ENCODE peak calls at places on chromosomes 3 and 15, in ten cellular contexts. L, Z, P, D, U, E, B, F, W and X are unnamed samples.
A peak's percentile ranks its signal among the peaks of the same experiment; 100 is the strongest.

GRCh38 chr3:38985581-38985980 is 66.2 kb downstream of the SCN11A start:
- DNase-seq in L (peak; percentile 23), Z (peak; percentile 58), P (no peak), D (peak; percentile 91), U (no peak), E (peak; percentile 52), B (no peak), F (no peak), W (no peak), X (no peak)

GRCh38 chr15:52082197-52083036 is 30.2 kb downstream of the BCL2L10 start:
- DNase-seq in L (no peak), Z (peak; percentile 48), P (no peak), D (peak; percentile 33), U (no peak), E (no peak), B (no peak), F (no peak), W (peak; percentile 29), X (no peak)

GRCh38 chr3:42012935-42013651 is 51.2 kb upstream of the ULK4 start:
- DNase-seq in L (peak; percentile 50), Z (peak; percentile 54), P (no peak), D (peak; percentile 51), U (peak; percentile 86), E (no peak), B (peak; percentile 62), F (peak; percentile 75), W (no peak), X (peak; percentile 81)

GRCh38 chr3:25237602-25238001 is 190.5 kb upstream of the RARB start:
- DNase-seq in L (no peak), Z (no peak), P (no peak), D (no peak), U (no peak), E (no peak), B (no peak), F (no peak), W (no peak), X (no peak)

GRCh38 chr3:117537949-117538348 is 828.4 kb downstream of the TUSC7 start:
- DNase-seq in L (no peak), Z (no peak), P (no peak), D (no peak), U (no peak), E (no peak), B (no peak), F (no peak), W (no peak), X (no peak)

GRCh38 chr15:51724673-51725072 is 12.8 kb downstream of the LYSMD2 start:
- DNase-seq in L (no peak), Z (no peak), P (no peak), D (no peak), U (no peak), E (no peak), B (no peak), F (no peak), W (no peak), X (no peak)

GRCh38 chr15:36313021-36313420 is 266.4 kb upstream of the CDIN1 start:
- DNase-seq in L (no peak), Z (peak; percentile 15), P (no peak), D (peak; percentile 61), U (no peak), E (no peak), B (no peak), F (no peak), W (no peak), X (no peak)

GRCh38 chr15:65204236-65204930 is 6.9 kb downstream of the CILP start:
- DNase-seq in L (no peak), Z (no peak), P (no peak), D (no peak), U (no peak), E (no peak), B (no peak), F (no peak), W (no peak), X (no peak)

GRCh38 chr3:46978985-46979944 is at the start of gene NBEAL2:
- DNase-seq in L (peak; percentile 91), Z (peak; percentile 88), P (peak; percentile 74), D (peak; percentile 84), U (peak; percentile 99), E (peak; percentile 83), B (peak; percentile 96), F (peak; percentile 95), W (peak; percentile 64), X (peak; percentile 98)
- TF ChIP-seq CTCF in L (no peak), Z (no peak), P (no peak), D (peak; percentile 13), U (peak; percentile 12), E (no peak), B (peak; percentile 30), F (no peak), W (no peak), X (no peak)

DNA sequence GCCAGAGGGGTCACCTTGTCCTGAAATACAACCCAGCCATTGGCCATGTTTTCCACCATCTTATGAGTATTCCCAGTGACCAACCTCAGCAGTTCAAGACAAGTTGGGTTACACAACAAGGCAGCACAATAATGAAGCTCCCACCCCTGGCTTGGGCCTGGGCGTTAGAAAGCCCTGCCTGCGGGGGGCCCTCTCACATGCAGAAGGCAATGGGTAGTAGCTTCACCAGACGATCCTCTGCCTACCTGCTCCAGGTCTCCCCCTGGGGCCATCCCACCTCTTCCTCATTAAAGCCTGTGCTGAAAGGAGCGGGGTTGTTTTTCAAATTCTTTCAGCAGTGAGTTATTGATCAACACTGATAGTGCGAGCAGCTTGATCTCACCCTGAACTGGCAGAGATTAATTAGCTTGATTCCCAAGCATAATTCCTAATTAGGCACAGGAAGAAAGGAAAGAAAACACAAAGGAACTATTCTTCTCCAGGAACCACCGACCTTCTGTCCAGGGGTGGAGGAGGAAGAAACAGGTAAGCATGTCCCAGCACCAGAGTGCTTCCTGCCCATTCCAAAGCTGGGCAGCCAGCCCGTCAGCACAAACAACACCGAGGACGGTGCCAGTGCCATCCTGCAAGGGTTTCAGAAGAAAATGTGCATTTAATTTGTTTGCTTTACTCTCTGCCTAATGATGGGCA is 79.7 kb upstream of the CGNL1 start:
- DNase-seq in L (no peak), Z (no peak), P (no peak), D (no peak), U (no peak), E (no peak), B (no peak), F (no peak), W (no peak), X (no peak)
- H3K27ac ChIP-seq in L (no peak overlapping the region), Z (no peak overlapping the region), P (no peak overlapping the region), D (no peak overlapping the region), U (no peak overlapping the region), E (no peak overlapping the region), B (no peak overlapping the region), F (no peak overlapping the region), W (no peak overlapping the region), X (peak overlapping the region; percentile 57)

DNA sequence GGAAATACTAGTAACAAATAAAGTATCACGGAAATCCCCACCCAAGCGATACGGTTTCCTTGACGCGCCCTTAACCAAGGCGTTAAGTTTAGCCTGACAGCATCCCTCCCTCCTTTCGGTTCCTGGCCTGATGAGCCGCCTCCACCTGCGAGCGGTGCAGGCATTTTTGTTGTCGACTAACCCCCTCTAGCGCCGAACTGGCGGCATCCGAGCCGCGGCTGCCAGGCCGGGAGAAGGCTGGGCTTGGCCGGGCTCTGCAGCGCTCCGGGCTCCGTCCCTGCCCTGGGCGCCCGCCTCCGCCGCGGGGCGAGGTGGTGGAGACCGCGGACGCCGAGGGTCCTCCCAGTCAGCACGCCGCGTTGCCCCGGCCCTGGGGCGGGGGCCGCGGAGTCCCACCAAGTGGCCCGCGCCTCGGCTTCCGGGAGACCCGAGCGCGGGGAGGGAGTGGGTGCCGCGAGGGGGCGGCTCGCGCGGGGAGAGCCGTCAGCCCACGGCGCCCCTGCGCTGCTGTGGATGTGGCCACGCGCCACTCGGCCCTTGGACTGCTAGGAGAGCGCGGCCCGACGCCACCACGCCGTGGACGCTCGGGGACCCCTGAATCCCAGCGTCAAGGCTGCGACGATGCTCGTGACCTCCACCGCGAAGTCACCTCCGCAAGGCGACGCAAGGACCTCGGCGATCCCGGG is 1.1 kb upstream of the EPHA6 start:
- DNase-seq in L (peak; percentile 73), Z (peak; percentile 49), P (peak; percentile 70), D (peak; percentile 30), U (peak; percentile 65), E (peak; percentile 32), B (peak; percentile 14), F (peak; percentile 87), W (peak; percentile 6), X (peak; percentile 80)
- TF ChIP-seq CTCF in L (peak; percentile 66), Z (peak; percentile 53), P (peak; percentile 74), D (peak; percentile 63), U (peak; percentile 55), E (peak; percentile 77), B (no peak), F (peak; percentile 66), W (peak; percentile 60), X (no peak)

GRCh38 chr3:194111336-194111735 is 24.6 kb upstream of the HES1 start:
- DNase-seq in L (no peak), Z (no peak), P (no peak), D (no peak), U (no peak), E (no peak), B (no peak), F (no peak), W (no peak), X (no peak)
- H3K27ac ChIP-seq in L (peak overlapping the region; percentile 92), Z (no peak overlapping the region), P (no peak overlapping the region), D (no peak overlapping the region), U (no peak overlapping the region), E (no peak overlapping the region), B (no peak overlapping the region), F (no peak overlapping the region), W (no peak overlapping the region), X (peak overlapping the region; percentile 62)

GRCh38 chr15:90214553-90215205 is 13.5 kb downstream of the SEMA4B start:
- DNase-seq in L (peak; percentile 64), Z (no peak), P (no peak), D (no peak), U (no peak), E (no peak), B (no peak), F (no peak), W (no peak), X (no peak)
- TF ChIP-seq CTCF in L (peak; percentile 13), Z (peak; percentile 36), P (no peak), D (no peak), U (peak; percentile 22), E (peak; percentile 62), B (peak; percentile 9), F (peak; percentile 23), W (peak; percentile 53), X (no peak)

DNA sequence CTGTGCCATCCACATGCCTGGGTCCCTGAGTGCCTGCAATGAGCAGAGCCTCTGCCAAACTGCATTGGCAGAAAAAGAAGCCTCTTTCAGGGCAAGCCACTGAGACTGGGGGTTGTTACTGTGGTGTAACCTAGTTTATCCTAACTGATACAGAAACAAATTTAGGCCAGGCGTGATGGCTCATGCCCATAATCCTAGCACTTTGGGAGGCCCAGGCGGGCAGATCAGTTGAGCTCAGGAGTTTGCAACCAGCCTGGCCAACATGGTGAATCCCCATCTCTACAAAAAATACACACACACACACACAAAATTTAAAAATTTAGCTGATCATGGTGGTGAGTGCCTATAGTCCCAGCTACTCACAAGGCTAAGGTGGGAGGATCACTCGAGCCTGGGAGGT is 221.6 kb downstream of the TBC1D2B start:
- DNase-seq in L (no peak), Z (no peak), P (no peak), D (no peak), U (peak; percentile 14), E (no peak), B (no peak), F (no peak), W (no peak), X (peak; percentile 3)
- H3K27ac ChIP-seq in L (no peak overlapping the region), Z (no peak overlapping the region), P (no peak overlapping the region), D (no peak overlapping the region), U (no peak overlapping the region), E (no peak overlapping the region), B (no peak overlapping the region), F (no peak overlapping the region), W (no peak overlapping the region), X (no peak overlapping the region)